ENCODE peak calls at places on chromosomes 13 and 19, in nine cellular contexts. Q, C, I, Z, X, K, U, V and P are unnamed samples.

GRCh38 chr13:94063096-94063495 is 416.4 kb downstream of the DCT start:
- DNase-seq in Q (no peak), C (no peak), I (peak), Z (no peak), X (peak), K (peak), U (no peak), V (no peak), P (no peak)

GRCh38 chr13:66927562-66927961 is 302.6 kb downstream of the PCDH9 start:
- DNase-seq in Q (no peak), C (no peak), I (no peak), Z (no peak), X (no peak), K (no peak), U (no peak), V (no peak), P (no peak)

GRCh38 chr13:95481051-95481775 is 71.3 kb upstream of the CLDN10 start:
- DNase-seq in Q (no peak), C (no peak), I (no peak), Z (no peak), X (no peak), K (peak), U (no peak), V (peak), P (no peak)

GRCh38 chr13:29436291-29436690 is 159.2 kb downstream of the SLC7A1 start:
- DNase-seq in Q (no peak), C (no peak), I (peak), Z (no peak), X (peak), K (peak), U (no peak), V (no peak), P (no peak)

GRCh38 chr13:27005976-27006518 is 165.6 kb downstream of the USP12 start:
- DNase-seq in Q (no peak), C (peak), I (no peak), Z (no peak), X (no peak), K (no peak), U (no peak), V (no peak), P (no peak)

GRCh38 chr19:19464339-19465098 is 50.8 kb downstream of the TSSK6 start:
- DNase-seq in Q (no peak), C (no peak), I (peak), Z (no peak), X (peak), K (peak), U (no peak), V (peak), P (no peak)

GRCh38 chr19:12833747-12834417 is 497 bp downstream of the RTBDN start:
- DNase-seq in Q (no peak), C (peak), I (no peak), Z (no peak), X (no peak), K (no peak), U (no peak), V (peak), P (no peak)

GRCh38 chr13:109400192-109400591 is 386.2 kb downstream of the IRS2 start:
- DNase-seq in Q (no peak), C (peak), I (no peak), Z (peak), X (no peak), K (no peak), U (no peak), V (no peak), P (no peak)

GRCh38 chr13:35478384-35479222 is 2.1 kb upstream of the MAB21L1 start:
- DNase-seq in Q (no peak), C (peak), I (no peak), Z (no peak), X (no peak), K (no peak), U (no peak), V (no peak), P (peak)

GRCh38 chr13:50948576-50948975 is 39.0 kb downstream of the RNASEH2B start:
- DNase-seq in Q (no peak), C (no peak), I (peak), Z (no peak), X (no peak), K (no peak), U (no peak), V (no peak), P (no peak)

GRCh38 chr19:38711726-38712153 is 32.5 kb downstream of the CAPN12 start:
- DNase-seq in Q (no peak), C (no peak), I (peak), Z (no peak), X (peak), K (peak), U (no peak), V (peak), P (no peak)

GRCh38 chr13:109700176-109700575 is 86.2 kb downstream of the IRS2 start:
- DNase-seq in Q (no peak), C (no peak), I (peak), Z (peak), X (peak), K (peak), U (no peak), V (peak), P (no peak)

DNA sequence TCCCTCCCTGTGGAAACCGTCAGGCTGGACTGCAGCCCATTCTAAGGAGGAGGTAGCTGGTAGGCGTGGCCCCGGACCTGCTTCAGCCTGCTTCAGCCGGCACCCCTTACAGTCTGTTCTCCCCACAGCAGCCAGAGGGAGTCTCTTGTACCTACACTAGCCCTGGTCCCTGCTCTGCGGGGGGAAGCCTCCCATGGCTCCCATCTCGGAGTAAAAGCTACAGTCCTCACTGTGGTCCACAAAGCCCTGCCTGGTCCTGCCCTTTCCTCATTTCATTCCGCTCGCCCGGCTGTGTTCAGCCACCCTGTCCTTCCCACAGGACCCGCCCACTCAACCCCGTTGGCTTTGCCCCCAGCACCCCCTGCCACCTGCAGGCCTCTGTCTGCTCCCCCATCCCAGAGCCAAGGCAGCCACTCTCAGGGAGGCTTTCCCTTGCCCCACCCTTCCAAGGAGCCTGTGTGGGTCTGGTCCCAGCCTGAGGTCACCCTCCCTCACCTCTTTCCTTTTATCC is 1.3 kb downstream of the PGLYRP1 start:
- DNase-seq in Q (no peak), C (peak), I (no peak), Z (no peak), X (no peak), K (no peak), U (no peak), V (peak), P (no peak)
- TF ChIP-seq CTCF in Q (no peak), C (peak), I (no peak), Z (no peak), X (no peak), K (peak), U (no peak), V (no peak), P (no peak)

GRCh38 chr13:23883255-23883654 is 5.9 kb downstream of the MIPEP start:
- DNase-seq in Q (no peak), C (no peak), I (no peak), Z (no peak), X (no peak), K (no peak), U (no peak), V (no peak), P (no peak)

GRCh38 chr13:23889598-23890224 is 511 bp upstream of the MIPEP start:
- DNase-seq in Q (no peak), C (no peak), I (no peak), Z (no peak), X (no peak), K (peak), U (no peak), V (no peak), P (no peak)

GRCh38 chr13:23888658-23889597 is at the start of gene MIPEP:
- DNase-seq in Q (peak), C (peak), I (peak), Z (peak), X (peak), K (peak), U (peak), V (peak), P (peak)
- TF ChIP-seq CTCF in Q (peak), C (peak), I (peak), Z (peak), X (peak), K (peak), U (peak), V (peak), P (peak)

DNA sequence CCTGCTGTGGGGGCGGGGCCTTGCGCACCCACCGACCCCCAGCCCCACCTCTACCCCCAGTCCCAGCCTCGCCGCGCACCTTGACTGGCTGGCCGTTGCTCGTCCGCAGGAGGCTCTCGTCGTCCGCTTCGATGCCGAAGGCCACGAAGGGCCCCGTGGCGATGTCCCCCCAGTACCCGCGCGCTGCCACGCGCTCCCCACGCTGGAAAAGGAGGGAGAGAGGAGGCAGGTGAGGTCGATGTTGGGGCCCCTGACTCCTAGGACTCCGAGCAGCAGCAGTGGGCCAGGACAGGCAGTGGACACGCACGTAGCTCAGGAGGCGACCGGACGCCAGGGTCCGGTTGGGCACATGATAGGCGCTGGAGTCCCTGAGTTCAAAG is 3.4 kb upstream of the TNNI3 start:
- DNase-seq in Q (no peak), C (no peak), I (no peak), Z (no peak), X (no peak), K (no peak), U (no peak), V (no peak), P (no peak)
- TF ChIP-seq CTCF in Q (no peak), C (no peak), I (no peak), Z (no peak), X (no peak), K (no peak), U (no peak), V (no peak), P (no peak)

GRCh38 chr13:42878721-42879120 is 97.3 kb downstream of the FAM216B start:
- DNase-seq in Q (no peak), C (no peak), I (peak), Z (no peak), X (no peak), K (peak), U (no peak), V (no peak), P (no peak)

GRCh38 chr13:42885325-42885724 is 103.9 kb downstream of the FAM216B start:
- DNase-seq in Q (no peak), C (no peak), I (no peak), Z (no peak), X (no peak), K (peak), U (no peak), V (no peak), P (no peak)

GRCh38 chr13:42883142-42883541 is 101.8 kb downstream of the FAM216B start:
- DNase-seq in Q (no peak), C (no peak), I (peak), Z (no peak), X (peak), K (peak), U (no peak), V (no peak), P (no peak)

GRCh38 chr13:42880241-42880640 is 98.9 kb downstream of the FAM216B start:
- DNase-seq in Q (no peak), C (no peak), I (no peak), Z (no peak), X (no peak), K (peak), U (no peak), V (no peak), P (no peak)

DNA sequence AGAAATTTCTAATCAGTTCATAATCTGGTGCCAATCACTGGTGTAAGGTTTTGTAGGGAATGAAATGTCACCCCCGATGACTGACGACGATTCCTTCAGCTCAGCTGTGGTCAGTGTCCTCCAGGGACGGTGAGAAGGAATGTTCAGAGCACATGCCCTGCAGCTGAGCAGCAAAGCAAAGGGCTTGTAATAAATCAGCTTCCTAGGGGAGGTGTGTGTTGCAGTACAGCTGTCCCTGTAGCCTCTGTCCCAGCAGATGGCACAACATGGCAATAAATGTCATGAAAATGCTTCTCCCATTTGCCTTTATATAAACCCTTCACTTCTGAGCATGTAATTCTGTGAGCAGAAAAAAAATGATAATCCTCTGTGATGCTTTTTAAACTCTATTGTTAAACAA is 102.4 kb downstream of the FAM216B start:
- DNase-seq in Q (no peak), C (no peak), I (peak), Z (no peak), X (peak), K (peak), U (no peak), V (peak), P (no peak)
- TF ChIP-seq CTCF in Q (no peak), C (peak), I (peak), Z (no peak), X (peak), K (peak), U (no peak), V (peak), P (peak)

GRCh38 chr19:10553087-10553667 is 9.5 kb downstream of the ATG4D start:
- DNase-seq in Q (no peak), C (no peak), I (no peak), Z (no peak), X (no peak), K (no peak), U (no peak), V (no peak), P (no peak)

GRCh38 chr19:10549733-10550132 is 6.0 kb downstream of the ATG4D start:
- DNase-seq in Q (no peak), C (no peak), I (no peak), Z (no peak), X (no peak), K (no peak), U (no peak), V (no peak), P (no peak)

GRCh38 chr19:10550336-10550735 is 6.6 kb downstream of the ATG4D start:
- DNase-seq in Q (no peak), C (no peak), I (no peak), Z (no peak), X (no peak), K (no peak), U (no peak), V (no peak), P (no peak)

GRCh38 chr19:10552596-10553053 is 8.9 kb downstream of the ATG4D start:
- DNase-seq in Q (no peak), C (peak), I (no peak), Z (no peak), X (no peak), K (peak), U (no peak), V (no peak), P (no peak)

DNA sequence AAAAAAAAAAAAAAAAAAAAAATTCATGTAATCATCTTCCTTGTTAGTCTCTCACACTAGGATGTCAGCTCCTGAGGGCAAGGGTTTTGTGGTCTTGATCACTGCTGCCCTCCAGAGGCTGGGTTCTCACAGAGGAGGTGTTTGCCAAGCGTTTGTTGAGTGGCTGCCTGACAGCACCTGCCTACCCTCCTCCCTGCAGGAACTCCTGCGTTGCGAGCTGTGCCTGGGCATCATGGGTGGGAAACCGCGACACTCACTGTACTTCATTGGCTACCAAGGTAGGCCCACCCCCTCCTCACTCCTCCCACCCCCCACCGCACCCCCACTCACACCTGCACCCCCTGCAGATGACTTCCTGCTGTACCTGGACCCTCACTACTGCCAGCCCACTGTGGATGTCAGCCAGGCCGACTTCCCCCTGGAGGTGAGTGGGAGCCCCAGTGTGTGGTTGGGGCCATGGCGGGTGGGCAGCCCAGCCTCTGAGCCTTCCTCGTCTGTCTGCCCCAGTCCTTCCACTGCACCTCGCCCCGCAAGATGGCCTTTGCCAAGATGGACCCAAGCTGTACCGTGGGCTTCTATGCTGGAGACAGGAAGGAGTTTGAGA is 8.1 kb downstream of the ATG4D start:
- DNase-seq in Q (no peak), C (peak), I (no peak), Z (no peak), X (no peak), K (peak), U (no peak), V (peak), P (peak)
- TF ChIP-seq CTCF in Q (no peak), C (peak), I (peak), Z (no peak), X (peak), K (peak), U (peak), V (peak), P (peak)